ENCODE peak calls at places on chromosomes 5 and 9, in seven cellular contexts. N, P, I, W, K, V and D are unnamed samples.
A peak's percentile ranks its signal among the peaks of the same experiment; 100 is the strongest.

GRCh38 chr9:70618784-70619183 is 204.3 kb upstream of the KLF9 start:
- DNase-seq in N (no peak), P (no peak), I (no peak), W (no peak), K (no peak), V (no peak), D (no peak)

GRCh38 chr5:133111299-133111698 is 59.5 kb downstream of the HSPA4 start:
- DNase-seq in N (peak; percentile 84), P (peak; percentile 91), I (peak; percentile 42), W (peak; percentile 77), K (peak; percentile 79), V (peak; percentile 77), D (peak; percentile 83)

GRCh38 chr9:132973166-132973565 is 5.3 kb upstream of the GFI1B start:
- DNase-seq in N (no peak), P (no peak), I (no peak), W (no peak), K (no peak), V (no peak), D (no peak)

GRCh38 chr9:113375057-113376023 is 1.4 kb downstream of the HDHD3 start:
- DNase-seq in N (no peak), P (no peak), I (no peak), W (no peak), K (peak; percentile 21), V (no peak), D (no peak)

GRCh38 chr5:112757468-112758208 is 20.0 kb downstream of the APC start:
- DNase-seq in N (peak; percentile 46), P (peak; percentile 11), I (no peak), W (peak; percentile 61), K (peak; percentile 60), V (peak; percentile 65), D (peak; percentile 67)

GRCh38 chr5:36363101-36363500 is 61.4 kb upstream of the RANBP3L start:
- DNase-seq in N (peak; percentile 21), P (no peak), I (no peak), W (no peak), K (peak; percentile 74), V (no peak), D (no peak)

GRCh38 chr9:14238044-14238443 is 75.9 kb downstream of the NFIB start:
- DNase-seq in N (no peak), P (peak; percentile 17), I (no peak), W (no peak), K (peak; percentile 42), V (no peak), D (no peak)

GRCh38 chr9:82490019-82490499 is 501.5 kb downstream of the SPATA31D1 start:
- DNase-seq in N (no peak), P (no peak), I (no peak), W (no peak), K (peak; percentile 86), V (no peak), D (no peak)

GRCh38 chr9:1354066-1354465 is 303.9 kb downstream of the DMRT2 start:
- DNase-seq in N (no peak), P (no peak), I (no peak), W (no peak), K (peak; percentile 4), V (no peak), D (no peak)

GRCh38 chr9:94005272-94005901 is 50.2 kb upstream of the BARX1 start:
- DNase-seq in N (no peak), P (no peak), I (no peak), W (no peak), K (peak; percentile 41), V (no peak), D (no peak)

GRCh38 chr5:16108418-16108817 is 71.2 kb downstream of the MARCHF11 start:
- DNase-seq in N (no peak), P (no peak), I (no peak), W (no peak), K (no peak), V (no peak), D (no peak)

GRCh38 chr5:139863361-139863760 is 67.8 kb downstream of the PSD2 start:
- DNase-seq in N (no peak), P (no peak), I (no peak), W (no peak), K (no peak), V (peak; percentile 82), D (no peak)

GRCh38 chr5:1760656-1761452 is 38.8 kb downstream of the MRPL36 start:
- DNase-seq in N (no peak), P (no peak), I (no peak), W (no peak), K (no peak), V (no peak), D (no peak)

GRCh38 chr5:82986404-82986803 is 90.8 kb downstream of the TMEM167A start:
- DNase-seq in N (no peak), P (no peak), I (no peak), W (no peak), K (no peak), V (no peak), D (no peak)

GRCh38 chr5:62771331-62771730 is 192.7 kb downstream of the LRRC70 start:
- DNase-seq in N (no peak), P (no peak), I (no peak), W (no peak), K (no peak), V (no peak), D (no peak)

GRCh38 chr9:87518702-87519335 is 21.2 kb downstream of the DAPK1 start:
- DNase-seq in N (no peak), P (no peak), I (no peak), W (no peak), K (peak; percentile 18), V (no peak), D (no peak)

GRCh38 chr5:84287964-84288363 is 96.7 kb downstream of the EDIL3 start:
- DNase-seq in N (no peak), P (peak; percentile 4), I (no peak), W (peak; percentile 18), K (peak; percentile 79), V (no peak), D (no peak)

GRCh38 chr9:12694013-12694412 is 828 bp downstream of the TYRP1 start:
- DNase-seq in N (no peak), P (no peak), I (no peak), W (no peak), K (no peak), V (no peak), D (no peak)

GRCh38 chr9:1709347-1709746 is 305.8 kb upstream of the SMARCA2 start:
- DNase-seq in N (peak; percentile 4), P (no peak), I (no peak), W (peak; percentile 3), K (peak; percentile 13), V (no peak), D (no peak)

GRCh38 chr5:71653119-71653518 is 66.0 kb upstream of the CARTPT start:
- DNase-seq in N (peak; percentile 30), P (no peak), I (no peak), W (no peak), K (no peak), V (no peak), D (no peak)

GRCh38 chr5:177111720-177112394 is 21.7 kb upstream of the NSD1 start:
- DNase-seq in N (peak; percentile 89), P (peak; percentile 85), I (no peak), W (peak; percentile 50), K (peak; percentile 54), V (no peak), D (peak; percentile 78)

GRCh38 chr9:86546712-86547111 is 192.5 kb upstream of the TUT7 start:
- DNase-seq in N (no peak), P (no peak), I (no peak), W (no peak), K (no peak), V (no peak), D (no peak)

GRCh38 chr5:148805323-148806290 is 20.8 kb upstream of the ADRB2 start:
- DNase-seq in N (no peak), P (no peak), I (no peak), W (no peak), K (peak; percentile 56), V (no peak), D (no peak)

GRCh38 chr5:138722518-138722917 is 30.7 kb upstream of the CTNNA1 start:
- DNase-seq in N (no peak), P (no peak), I (no peak), W (no peak), K (no peak), V (no peak), D (no peak)